ENCODE peak calls at places on chromosomes 2 and 18, in five cellular contexts. M, C, V, W and U are unnamed samples. For H3K27me3, the result is how much of the 10 kb centered on the place peaks cover.

GRCh38 chr18:9419956-9420631 is 55.2 kb upstream of the RALBP1 start:
- DNase-seq in M (peak), C (no peak), V (no peak), W (no peak), U (no peak)

GRCh38 chr2:217657252-217657651 is 345.5 kb downstream of the TNS1 start:
- DNase-seq in V (no peak), C (no peak), W (no peak), M (no peak), U (no peak)

GRCh38 chr2:96815326-96816126 is 542 bp upstream of the CNNM3 start:
- DNase-seq in W (no peak), C (no peak), V (no peak), M (peak), U (no peak)

GRCh38 chr2:188380280-188380679 is 88.6 kb downstream of the GULP1 start:
- DNase-seq in C (no peak), W (no peak), V (no peak), M (no peak), U (no peak)

GRCh38 chr18:56711706-56712445 is 60.7 kb downstream of the WDR7 start:
- DNase-seq in M (no peak), V (no peak), C (no peak), W (no peak), U (no peak)

GRCh38 chr18:58547864-58548263 is 81.0 kb downstream of the ALPK2 start:
- DNase-seq in C (no peak), V (no peak), W (no peak), M (no peak), U (no peak)

GRCh38 chr2:182906454-182906853 is 40.0 kb upstream of the FRZB start:
- DNase-seq in C (no peak), W (no peak), V (no peak), M (no peak), U (no peak)

GRCh38 chr2:216029416-216030129 is 16.2 kb upstream of the MREG start:
- DNase-seq in C (no peak), V (no peak), M (no peak), W (no peak), U (no peak)

GRCh38 chr18:56565596-56566355 is 72.6 kb downstream of the TXNL1 start:
- DNase-seq in W (no peak), V (peak), C (no peak), M (peak), U (no peak)

GRCh38 chr2:40304340-40304739 is 147.6 kb downstream of the SLC8A1 start:
- DNase-seq in V (no peak), M (no peak), W (no peak), C (no peak), U (no peak)

GRCh38 chr2:183124222-183124956 is at the start of gene NUP35:
- DNase-seq in C (peak), V (peak), W (peak), M (peak), U (peak)

GRCh38 chr18:48545690-48546365 is 7.0 kb downstream of the CTIF start:
- DNase-seq in V (peak), M (peak), W (no peak), C (no peak), U (peak)

GRCh38 chr2:196376984-196377877 is 205.9 kb upstream of the STK17B start:
- DNase-seq in V (no peak), M (peak), W (no peak), C (peak), U (no peak)

GRCh38 chr2:48693645-48694044 is 61.9 kb downstream of the LHCGR start:
- DNase-seq in M (no peak), W (no peak), V (no peak), C (no peak), U (no peak)

GRCh38 chr2:216632952-216633615 is at the start of gene IGFBP2:
- DNase-seq in C (no peak), V (peak), M (peak), W (no peak), U (no peak)

GRCh38 chr18:46676162-46676830 is 19.3 kb upstream of the LOXHD1 start:
- DNase-seq in W (no peak), M (peak), C (no peak), V (no peak), U (no peak)

GRCh38 chr2:88760819-88761598 is 69.5 kb downstream of the RPIA start:
- DNase-seq in V (no peak), C (no peak), M (no peak), W (no peak), U (no peak)

GRCh38 chr18:22552254-22552653 is 134.5 kb upstream of the CTAGE1 start:
- DNase-seq in C (no peak), V (no peak), M (no peak), W (no peak), U (no peak)

DNA sequence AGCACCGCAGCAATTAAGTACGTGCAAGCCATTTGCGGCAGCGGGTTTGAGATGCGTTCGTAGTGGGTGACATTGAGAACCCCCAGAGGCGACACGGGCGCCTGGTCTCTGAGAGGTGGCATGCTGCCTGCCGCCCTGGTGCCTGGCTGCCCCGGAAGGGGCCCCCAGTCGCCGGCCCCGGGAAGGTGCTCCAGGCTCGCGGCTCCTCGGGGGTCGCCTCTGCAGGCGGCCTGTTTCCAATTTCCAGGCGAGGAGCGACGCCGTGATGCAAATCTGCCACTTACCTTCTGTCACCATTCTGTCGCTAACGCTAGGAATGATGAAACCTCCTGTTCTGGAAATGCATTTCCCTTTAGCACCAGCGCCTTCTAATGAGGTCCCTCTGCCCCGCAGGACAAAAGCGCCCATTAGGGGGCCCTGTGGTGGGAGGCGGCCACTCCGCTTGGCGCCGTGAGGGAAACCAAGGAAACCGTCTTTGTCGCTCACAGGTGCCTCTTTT is 13.0 kb downstream of the KIF5C start:
- DNase-seq in V (peak), C (no peak), M (no peak), W (no peak), U (no peak)
- H3K4me3 ChIP-seq in V (no peak), C (no peak), M (peak), W (peak), U (peak)

GRCh38 chr2:129619471-129619870 is 360.0 kb upstream of the RAB6C start:
- DNase-seq in W (no peak), C (no peak), M (no peak), V (no peak), U (no peak)
- H3K27me3 ChIP-seq in W (under half), C (under half), M (under half), V (under half), U (under half)

GRCh38 chr18:38887671-38888020 is 1322.0 kb upstream of the CELF4 start:
- DNase-seq in C (no peak), V (no peak), W (no peak), M (no peak), U (no peak)

GRCh38 chr18:38886852-38887670 is 1321.5 kb upstream of the CELF4 start:
- DNase-seq in C (no peak), M (no peak), W (no peak), V (no peak), U (no peak)

GRCh38 chr18:38886235-38886634 is 1320.6 kb upstream of the CELF4 start:
- DNase-seq in M (no peak), C (no peak), W (no peak), V (no peak), U (no peak)

DNA sequence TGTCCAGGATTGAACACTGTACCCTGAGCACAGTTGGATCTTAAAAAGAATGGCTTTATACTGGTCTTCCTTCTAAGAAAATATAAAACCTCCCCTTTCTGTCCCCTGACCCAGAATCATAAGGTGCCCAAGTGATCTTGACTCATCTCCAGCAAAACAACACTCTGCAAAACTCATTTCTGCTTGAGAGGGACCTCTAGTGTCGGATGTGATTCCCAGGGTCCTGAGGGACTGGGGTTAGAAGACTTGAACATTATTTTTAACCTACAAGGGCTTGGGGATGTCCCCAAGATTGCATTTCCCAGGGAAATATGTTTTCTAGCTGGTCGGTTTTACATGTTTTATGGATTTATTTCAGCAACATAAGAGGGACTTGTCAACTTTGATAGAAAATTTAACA is 1318.5 kb upstream of the CELF4 start:
- DNase-seq in V (no peak), W (no peak), C (no peak), M (no peak), U (no peak)
- TF ChIP-seq CTCF in V (no peak), W (no peak), C (no peak), M (no peak), U (no peak)

GRCh38 chr2:123851281-123851680 is 173.8 kb upstream of the CNTNAP5 start:
- DNase-seq in C (no peak), W (no peak), V (no peak), M (no peak), U (no peak)
- H3K4me3 ChIP-seq in C (no peak), W (no peak), V (no peak), M (no peak), U (no peak)